ENCODE peak calls at places on chromosomes 1 and 21, in ten cellular contexts. V, C, B, I, H, U, X, O, F and P are unnamed samples.
A peak's percentile ranks its signal among the peaks of the same experiment; 100 is the strongest.

GRCh38 chr1:23394664-23395063 is 25.0 kb upstream of the ZNF436 start:
- DNase-seq in V (peak; percentile 89), B (peak; percentile 40), F (peak; percentile 57), C (no peak), I (peak; percentile 69), U (peak; percentile 82), X (peak; percentile 18), H (no peak), O (peak; percentile 88), P (peak; percentile 83)

GRCh38 chr1:224864006-224864405 is 65.5 kb upstream of the DNAH14 start:
- DNase-seq in I (peak; percentile 7), F (no peak), U (no peak), B (no peak), C (no peak), V (no peak), H (no peak), X (no peak), O (no peak), P (no peak)

GRCh38 chr1:205229916-205230700 is 2.4 kb downstream of the TMCC2 start:
- DNase-seq in U (no peak), C (no peak), B (no peak), F (no peak), H (peak; percentile 60), V (no peak), I (no peak), O (no peak), X (no peak), P (no peak)

GRCh38 chr1:46519209-46519608 is 29.6 kb downstream of the DMBX1 start:
- DNase-seq in V (no peak), O (no peak), C (no peak), I (no peak), U (no peak), H (peak; percentile 46), X (no peak), F (no peak), B (peak; percentile 21), P (no peak)

GRCh38 chr1:178542554-178543290 is 29.8 kb downstream of the TEX35 start:
- DNase-seq in B (peak; percentile 85), V (peak; percentile 93), H (peak; percentile 89), X (no peak), I (peak; percentile 89), C (peak; percentile 68), U (peak; percentile 99), O (peak; percentile 90), F (peak; percentile 94), P (peak; percentile 91)

GRCh38 chr21:44949161-44950015 is 9.6 kb downstream of the SLX9 start:
- DNase-seq in I (peak; percentile 76), H (peak; percentile 88), V (peak; percentile 88), C (peak; percentile 78), O (peak; percentile 89), U (peak; percentile 98), X (no peak), F (peak; percentile 91), B (no peak), P (peak; percentile 89)

GRCh38 chr1:196400478-196401453 is 207.5 kb downstream of the KCNT2 start:
- DNase-seq in U (no peak), I (peak; percentile 42), V (peak; percentile 63), B (no peak), O (no peak), C (no peak), H (no peak), X (no peak), F (peak; percentile 17), P (no peak)

GRCh38 chr1:220533504-220534109 is 5.7 kb downstream of the MARK1 start:
- DNase-seq in U (no peak), O (no peak), V (no peak), I (no peak), H (no peak), B (no peak), C (no peak), X (no peak), F (no peak), P (no peak)

GRCh38 chr1:3419415-3420204 is 34.9 kb upstream of the ARHGEF16 start:
- DNase-seq in O (no peak), U (no peak), C (no peak), X (no peak), H (no peak), B (no peak), I (no peak), V (no peak), F (peak; percentile 64), P (no peak)

GRCh38 chr21:24729568-24729967 is 877.7 kb downstream of the MRPL39 start:
- DNase-seq in U (no peak), X (no peak), V (no peak), B (no peak), F (no peak), I (peak; percentile 69), C (no peak), H (no peak), O (no peak), P (no peak)

GRCh38 chr1:25657786-25658760 is 41.5 kb downstream of the MAN1C1 start:
- DNase-seq in H (no peak), O (no peak), F (peak; percentile 10), B (no peak), X (no peak), V (no peak), I (no peak), C (no peak), U (no peak), P (peak; percentile 59)

GRCh38 chr1:11823366-11824137 is 17.6 kb downstream of the CLCN6 start:
- DNase-seq in H (no peak), U (no peak), B (no peak), O (no peak), X (no peak), V (no peak), F (no peak), C (no peak), I (peak; percentile 10), P (no peak)

DNA sequence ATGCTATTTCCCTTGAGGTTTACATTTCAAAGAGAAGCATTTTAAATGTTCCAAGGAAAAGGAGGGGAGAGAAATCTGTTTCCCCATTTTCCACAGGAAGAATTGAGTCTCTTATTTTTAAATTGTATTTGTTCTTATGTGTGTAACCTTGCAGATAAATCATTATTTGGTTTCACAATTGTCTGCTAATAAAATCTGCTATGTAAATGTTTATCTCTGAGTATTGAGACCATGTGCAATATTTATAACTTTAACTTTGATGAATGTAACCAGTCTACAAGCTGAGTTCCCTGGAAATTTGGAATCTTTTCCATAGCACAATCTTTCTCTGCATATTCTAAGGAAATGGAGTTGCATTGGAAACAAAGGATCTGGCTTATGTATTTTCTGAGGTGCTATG is 209.6 kb downstream of the PTBP2 start:
- DNase-seq in O (no peak), V (no peak), F (no peak), U (no peak), B (no peak), I (peak; percentile 12), C (no peak), X (no peak), H (no peak), P (no peak)
- H3K27ac ChIP-seq in O (no peak overlapping the region), V (no peak overlapping the region), F (no peak overlapping the region), U (no peak overlapping the region), B (no peak overlapping the region), I (no peak overlapping the region), C (no peak overlapping the region), X (no peak overlapping the region), H (no peak overlapping the region), P (no peak overlapping the region)

DNA sequence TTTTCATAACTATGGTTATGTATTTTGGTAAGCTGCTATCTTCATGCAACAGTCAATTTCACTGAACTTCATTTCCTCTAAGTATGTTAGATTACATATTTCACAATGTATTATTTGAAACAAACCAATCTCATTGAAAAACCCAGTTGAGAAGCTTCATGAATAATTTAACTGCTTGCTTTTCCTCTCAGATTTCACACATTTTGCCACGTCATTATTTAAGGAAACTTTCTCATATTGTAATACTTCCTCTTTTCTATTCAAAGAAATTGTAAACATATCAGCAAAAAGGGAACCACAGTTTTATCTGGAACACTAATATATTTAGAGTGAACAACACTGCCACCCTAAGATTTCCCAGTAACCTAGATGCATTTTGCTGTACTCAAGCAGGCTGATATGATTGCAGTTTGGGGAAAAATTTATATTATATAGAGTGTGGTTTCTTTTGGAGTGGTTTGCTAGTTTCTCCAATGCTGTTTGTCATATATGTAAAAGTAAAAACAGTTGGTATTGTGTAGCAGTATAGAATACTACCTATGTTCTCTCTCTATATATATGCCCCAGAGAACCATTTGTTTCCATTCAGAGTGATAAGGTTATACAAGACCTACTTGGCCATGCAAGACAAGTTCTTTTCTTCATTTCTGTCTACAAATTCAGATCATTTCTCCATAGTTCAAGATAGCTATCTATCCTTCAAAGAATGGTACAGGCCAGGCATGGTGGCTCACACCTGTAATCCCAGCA is 28.4 kb upstream of the AHCTF1 start:
- DNase-seq in C (no peak), V (no peak), U (no peak), B (peak; percentile 17), I (no peak), O (no peak), F (no peak), H (peak; percentile 20), X (no peak), P (no peak)
- TF ChIP-seq CTCF in C (no peak), V (no peak), U (no peak), B (no peak), I (no peak), O (peak; percentile 31), F (no peak), H (no peak), X (peak; percentile 18), P (no peak)

GRCh38 chr1:183892351-183892793 is 87.5 kb downstream of the RGL1 start:
- DNase-seq in V (no peak), H (no peak), U (no peak), F (no peak), I (peak; percentile 17), O (no peak), B (no peak), X (no peak), C (no peak), P (no peak)
- H3K27ac ChIP-seq in V (no peak overlapping the region), H (no peak overlapping the region), U (no peak overlapping the region), F (no peak overlapping the region), I (no peak overlapping the region), O (peak overlapping the region; percentile 66), B (peak overlapping the region; percentile 3), X (no peak overlapping the region), C (no peak overlapping the region), P (peak overlapping the region; percentile 20)

GRCh38 chr1:21296509-21297354 is 6.5 kb upstream of the ECE1 start:
- DNase-seq in V (no peak), O (no peak), U (no peak), C (no peak), F (no peak), I (no peak), X (no peak), H (no peak), B (no peak), P (peak; percentile 76)

GRCh38 chr1:21293537-21294265 is 3.4 kb upstream of the ECE1 start:
- DNase-seq in B (no peak), O (no peak), X (no peak), C (peak; percentile 75), F (no peak), H (no peak), I (no peak), U (no peak), V (no peak), P (no peak)

GRCh38 chr1:21294266-21295058 is 4.2 kb upstream of the ECE1 start:
- DNase-seq in X (no peak), C (peak; percentile 95), I (no peak), U (no peak), F (peak; percentile 64), O (no peak), H (no peak), V (no peak), B (no peak), P (peak; percentile 74)

GRCh38 chr1:21295059-21295401 is 4.8 kb upstream of the ECE1 start:
- DNase-seq in O (no peak), U (no peak), X (no peak), B (no peak), H (peak; percentile 62), V (no peak), C (peak; percentile 58), I (peak; percentile 65), F (no peak), P (no peak)

GRCh38 chr1:21295545-21295944 is 5.3 kb upstream of the ECE1 start:
- DNase-seq in V (no peak), I (no peak), H (no peak), B (no peak), U (no peak), X (no peak), O (no peak), F (no peak), C (no peak), P (no peak)
- TF ChIP-seq CTCF in V (no peak), I (no peak), H (no peak), B (no peak), U (no peak), X (no peak), O (no peak), F (no peak), C (no peak), P (no peak)